ENCODE peak calls at places on chromosomes 5 and 9, in five cellular contexts. U is bronchial epithelial cell, Z is astrocyte, T is HCT116, F is endothelial cell. P is an unnamed sample.

GRCh38 chr9:8429768-8430167 is 630.2 kb upstream of the DMAC1 start:
- DNase-seq in F (no peak), Z (no peak), U (no peak), T (no peak), P (no peak)

GRCh38 chr9:286091-286740 is 71.6 kb downstream of the DOCK8 start:
- DNase-seq in Z (no peak), T (no peak), U (peak), F (no peak), P (no peak)

GRCh38 chr5:77981820-77982219 is 205.7 kb upstream of the TBCA start:
- DNase-seq in F (no peak), T (no peak), U (no peak), Z (no peak), P (no peak)

GRCh38 chr9:76441551-76442322 is 17.2 kb upstream of the GCNT1 start:
- DNase-seq in F (no peak), U (peak), T (no peak), Z (peak), P (no peak)

GRCh38 chr5:172498431-172499129 is 44.3 kb upstream of the SH3PXD2B start:
- DNase-seq in Z (no peak), U (no peak), T (no peak), F (no peak), P (no peak)

GRCh38 chr9:104882574-104882973 is 45.4 kb downstream of the ABCA1 start:
- DNase-seq in F (no peak), Z (no peak), T (no peak), U (no peak), P (no peak)

GRCh38 chr5:153781325-153781724 is 257.4 kb downstream of the FAM114A2 start:
- DNase-seq in U (no peak), F (no peak), T (no peak), Z (no peak), P (no peak)

GRCh38 chr5:105506692-105507277 is 1944.2 kb upstream of the NUDT12 start:
- DNase-seq in U (peak), T (peak), Z (no peak), F (peak), P (peak)

GRCh38 chr9:119289740-119290139 is 79.5 kb downstream of the BRINP1 start:
- DNase-seq in F (peak), U (peak), T (no peak), Z (peak), P (peak)

GRCh38 chr9:70563437-70564204 is 149.2 kb upstream of the KLF9 start:
- DNase-seq in F (no peak), U (peak), Z (peak), T (no peak), P (no peak)

DNA sequence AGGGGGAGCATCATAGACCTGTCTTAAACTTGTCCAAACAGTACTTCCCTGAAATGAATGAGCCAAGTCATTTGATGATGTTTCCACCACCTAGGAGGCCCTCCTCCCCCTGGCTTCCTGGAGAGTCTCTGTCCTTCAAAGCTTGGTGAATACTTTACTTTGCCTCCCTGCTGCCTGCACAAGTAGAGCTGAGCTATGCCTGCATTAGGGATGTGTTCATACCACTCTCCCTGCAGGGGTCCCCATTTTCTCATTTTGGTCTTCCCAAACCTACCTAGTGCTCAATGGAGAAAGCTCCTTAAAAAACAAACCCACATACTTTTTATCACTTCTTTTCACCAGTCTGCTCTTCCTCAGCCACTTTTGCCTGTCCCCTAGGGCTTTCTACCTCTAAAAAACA is 7.7 kb downstream of the CCNI2 start:
- DNase-seq in Z (no peak), T (no peak), F (peak), U (peak), P (no peak)
- TF ChIP-seq CTCF in Z (peak), T (peak), F (no peak), U (no peak), P (no peak)

DNA sequence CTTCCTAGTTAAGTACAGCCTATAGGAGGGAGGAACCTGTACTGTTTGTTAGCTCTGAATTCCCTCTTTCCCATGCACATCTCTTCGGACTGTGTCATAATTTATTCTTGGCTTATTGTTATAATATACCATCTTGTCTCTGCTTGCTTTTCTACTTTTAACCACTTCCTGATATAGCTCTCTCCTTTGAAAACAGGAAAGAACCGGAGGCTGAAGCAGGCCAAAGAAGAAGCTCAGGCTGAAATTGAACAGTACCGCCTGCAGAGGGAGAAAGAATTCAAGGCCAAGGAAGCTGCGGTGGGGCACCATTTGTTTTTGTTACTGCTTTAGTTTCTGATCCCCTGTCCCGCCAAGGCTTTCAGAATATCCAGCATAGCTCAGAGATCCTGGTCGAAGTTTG is 4.8 kb downstream of the ATP6V1G1 start:
- DNase-seq in T (no peak), F (peak), Z (no peak), U (peak), P (no peak)
- TF ChIP-seq CTCF in T (no peak), F (no peak), Z (peak), U (peak), P (no peak)

DNA sequence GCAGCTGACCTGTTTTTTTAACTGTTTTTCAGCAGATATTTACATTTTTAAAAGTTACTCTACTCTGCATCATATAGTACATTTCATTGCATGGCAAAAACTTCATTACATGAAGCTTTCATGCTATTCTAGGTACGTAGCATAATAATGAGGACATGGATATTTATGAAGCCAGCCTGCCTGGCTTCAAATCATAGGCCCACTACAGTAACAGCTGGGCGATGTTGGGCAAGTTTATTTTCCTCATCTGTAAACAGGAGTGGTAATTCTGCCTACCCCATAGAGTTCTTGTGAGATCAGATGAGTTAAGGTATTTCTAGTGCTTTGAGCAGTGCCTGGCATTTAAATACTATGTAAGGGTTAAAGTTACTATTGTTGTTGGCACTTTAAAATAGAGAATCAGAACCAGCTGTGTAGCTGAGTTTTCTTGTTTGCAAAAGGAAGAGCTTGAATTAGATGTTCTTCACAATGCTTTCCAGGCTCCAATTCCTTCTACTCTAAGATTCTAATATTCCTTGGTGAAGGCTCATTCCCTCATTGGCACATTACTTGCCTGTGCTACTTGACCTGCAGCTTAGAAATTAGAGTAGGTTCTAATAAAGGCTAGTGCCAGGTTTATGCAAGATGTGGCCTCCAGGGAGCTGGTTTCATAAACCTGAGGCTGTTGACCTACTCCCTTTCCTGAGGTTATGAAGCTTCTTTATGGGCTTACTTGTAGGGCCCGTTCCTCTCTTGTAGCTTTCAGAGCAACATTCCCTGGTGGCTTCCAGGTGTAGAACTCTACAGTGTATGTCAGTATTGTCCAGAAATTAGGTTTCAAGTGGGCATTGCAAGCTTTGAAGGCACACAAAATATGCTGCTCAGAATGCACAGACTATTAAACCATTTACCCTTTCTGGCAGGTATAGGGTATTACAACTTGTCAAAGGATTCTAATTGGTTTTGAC is 14.5 kb downstream of the ANP32B start:
- DNase-seq in F (no peak), Z (no peak), T (no peak), U (no peak), P (no peak)
- TF ChIP-seq CTCF in F (no peak), Z (no peak), T (no peak), U (no peak), P (no peak)

GRCh38 chr9:7358876-7359275 is 440.7 kb downstream of the DMAC1 start:
- DNase-seq in U (no peak), F (no peak), Z (no peak), T (no peak), P (no peak)
- TF ChIP-seq CTCF in U (no peak), F (no peak), Z (no peak), T (no peak), P (no peak)

DNA sequence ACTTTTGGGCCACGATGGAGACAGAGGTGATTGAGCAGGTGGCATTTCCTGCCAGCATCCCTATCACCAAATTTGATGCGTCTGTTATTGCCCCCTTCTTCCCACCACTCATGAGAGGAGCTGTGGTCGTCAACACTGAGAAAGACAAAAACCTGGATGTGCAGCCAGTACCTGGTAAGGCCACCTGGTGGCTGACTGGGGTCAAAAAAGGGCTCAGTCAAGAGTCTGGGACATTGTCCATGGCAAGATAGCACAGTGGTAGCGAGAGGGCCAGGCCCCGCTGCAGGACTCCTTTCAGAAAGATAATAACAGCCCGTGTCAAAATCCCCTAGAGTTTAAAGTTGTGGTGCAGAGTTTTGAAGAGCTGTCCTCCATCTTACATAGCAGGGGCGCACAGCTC is 40.8 kb downstream of the CSF1R start:
- DNase-seq in F (no peak), Z (no peak), T (no peak), U (no peak), P (no peak)
- TF ChIP-seq CTCF in F (peak), Z (no peak), T (peak), U (no peak), P (no peak)

GRCh38 chr5:181242031-181242451 is 1.7 kb downstream of the RACK1 start:
- DNase-seq in U (no peak), Z (no peak), F (no peak), T (no peak), P (no peak)

GRCh38 chr5:181243521-181244307 is at the start of gene RACK1:
- DNase-seq in T (peak), U (peak), F (peak), Z (peak), P (peak)

GRCh38 chr5:181239062-181239663 is 4.5 kb downstream of the RACK1 start:
- DNase-seq in U (no peak), F (no peak), Z (no peak), T (no peak), P (no peak)

GRCh38 chr5:181243020-181243520 is 636 bp downstream of the RACK1 start:
- DNase-seq in U (no peak), F (peak), Z (no peak), T (no peak), P (no peak)

GRCh38 chr5:181241393-181241975 is 2.2 kb downstream of the RACK1 start:
- DNase-seq in Z (peak), T (no peak), U (peak), F (no peak), P (no peak)
- TF ChIP-seq CTCF in Z (no peak), T (no peak), U (peak), F (no peak), P (no peak)

GRCh38 chr5:36744678-36745659 is 131.6 kb upstream of the NIPBL start:
- DNase-seq in F (peak), U (peak), Z (peak), T (peak), P (peak)
- TF ChIP-seq CTCF in F (peak), U (peak), Z (peak), T (peak), P (peak)